ENCODE peak calls at places on chromosomes 6 and 20, in ten cellular contexts. Z is transverse colon, C is GM23338, G is Panc1, U is GM12891, O is spleen, J is GM12878, K is SK-N-SH, S is HL-60, P is sigmoid colon. E is an unnamed sample.

GRCh38 chr6:163627274-163628062 is 212.9 kb downstream of the QKI start:
- DNase-seq in Z (no peak), C (no peak), G (no peak), U (no peak), O (no peak), J (no peak), K (no peak), S (no peak), P (no peak), E (no peak)

GRCh38 chr6:112331306-112331705 is 15.8 kb upstream of the RFPL4B start:
- DNase-seq in Z (no peak), C (no peak), G (no peak), U (no peak), O (no peak), J (no peak), K (no peak), S (no peak), P (no peak), E (peak; percentile 82)

GRCh38 chr6:89483111-89483720 is 50.3 kb downstream of the ANKRD6 start:
- DNase-seq in Z (no peak), C (peak; percentile 88), G (no peak), U (no peak), O (no peak), J (no peak), K (no peak), S (no peak), P (no peak), E (no peak)

GRCh38 chr6:169098136-169098535 is 155.5 kb downstream of the THBS2 start:
- DNase-seq in Z (no peak), C (no peak), G (no peak), U (no peak), O (no peak), J (no peak), K (no peak), S (no peak), P (no peak), E (no peak)

GRCh38 chr6:37547564-37548061 is 47.9 kb upstream of the CCDC167 start:
- DNase-seq in Z (no peak), C (no peak), G (no peak), U (no peak), O (no peak), J (no peak), K (peak; percentile 45), S (no peak), P (no peak), E (no peak)

GRCh38 chr20:45999908-46000570 is 8.7 kb upstream of the MMP9 start:
- DNase-seq in Z (no peak), C (no peak), G (no peak), U (no peak), O (no peak), J (no peak), K (no peak), S (no peak), P (peak; percentile 58), E (no peak)

GRCh38 chr6:81985191-81985590 is 232.7 kb upstream of the TENT5A start:
- DNase-seq in Z (no peak), C (no peak), G (no peak), U (no peak), O (no peak), J (no peak), K (no peak), S (no peak), P (no peak), E (no peak)

GRCh38 chr6:161228911-161229591 is 44.8 kb downstream of the AGPAT4 start:
- DNase-seq in Z (no peak), C (no peak), G (no peak), U (no peak), O (no peak), J (no peak), K (no peak), S (no peak), P (no peak), E (no peak)

GRCh38 chr20:1775117-1775516 is 117.5 kb upstream of the SIRPG start:
- DNase-seq in Z (no peak), C (no peak), G (no peak), U (no peak), O (no peak), J (no peak), K (no peak), S (no peak), P (no peak), E (no peak)

GRCh38 chr20:40489886-40490285 is 199.2 kb downstream of the MAFB start:
- DNase-seq in Z (no peak), C (no peak), G (no peak), U (no peak), O (no peak), J (no peak), K (no peak), S (no peak), P (no peak), E (no peak)

GRCh38 chr20:40493551-40493950 is 195.5 kb downstream of the MAFB start:
- DNase-seq in Z (no peak), C (no peak), G (no peak), U (no peak), O (no peak), J (no peak), K (no peak), S (no peak), P (no peak), E (no peak)

GRCh38 chr20:40493071-40493470 is 196.0 kb downstream of the MAFB start:
- DNase-seq in Z (peak; percentile 15), C (no peak), G (no peak), U (no peak), O (no peak), J (no peak), K (no peak), S (no peak), P (peak; percentile 82), E (no peak)

GRCh38 chr20:40497781-40498691 is 191.0 kb downstream of the MAFB start:
- DNase-seq in Z (peak; percentile 10), C (no peak), G (no peak), U (no peak), O (peak; percentile 87), J (peak; percentile 7), K (no peak), S (peak; percentile 96), P (peak; percentile 81), E (no peak)

DNA sequence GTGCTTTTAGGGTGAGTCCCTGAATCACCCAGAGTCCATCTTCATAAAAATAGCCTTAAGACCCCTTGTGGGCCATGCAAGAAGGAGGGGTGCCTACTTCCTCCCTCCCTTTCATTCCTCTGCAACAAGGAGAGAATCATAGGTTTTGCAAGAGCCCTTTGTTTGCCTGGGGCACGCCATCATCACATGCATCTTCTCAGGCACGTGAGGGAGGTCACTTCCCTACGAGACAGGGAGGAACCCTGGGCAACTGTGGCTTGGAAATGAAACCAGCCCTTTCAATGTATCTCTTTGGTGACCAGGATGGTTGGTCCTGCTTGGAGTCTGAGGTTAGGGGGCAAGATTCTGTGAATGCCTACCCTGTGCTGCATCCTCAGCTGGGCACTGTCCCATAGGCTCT is 194.8 kb downstream of the MAFB start:
- DNase-seq in Z (peak; percentile 30), C (no peak), G (no peak), U (no peak), O (peak; percentile 84), J (no peak), K (no peak), S (peak; percentile 58), P (peak; percentile 75), E (no peak)
- TF ChIP-seq POLR2AphosphoS5 in Z (no peak), C (no peak), G (no peak), U (no peak), O (no peak), J (no peak), K (no peak), S (peak; percentile 44), P (peak; percentile 44), E (no peak)

GRCh38 chr20:12237772-12238171 is 320.1 kb downstream of the BTBD3 start:
- DNase-seq in Z (no peak), C (no peak), G (no peak), U (no peak), O (no peak), J (no peak), K (no peak), S (no peak), P (peak; percentile 64), E (no peak)

GRCh38 chr20:12243327-12243726 is 325.6 kb downstream of the BTBD3 start:
- DNase-seq in Z (no peak), C (no peak), G (no peak), U (no peak), O (no peak), J (no peak), K (no peak), S (peak; percentile 55), P (no peak), E (no peak)

DNA sequence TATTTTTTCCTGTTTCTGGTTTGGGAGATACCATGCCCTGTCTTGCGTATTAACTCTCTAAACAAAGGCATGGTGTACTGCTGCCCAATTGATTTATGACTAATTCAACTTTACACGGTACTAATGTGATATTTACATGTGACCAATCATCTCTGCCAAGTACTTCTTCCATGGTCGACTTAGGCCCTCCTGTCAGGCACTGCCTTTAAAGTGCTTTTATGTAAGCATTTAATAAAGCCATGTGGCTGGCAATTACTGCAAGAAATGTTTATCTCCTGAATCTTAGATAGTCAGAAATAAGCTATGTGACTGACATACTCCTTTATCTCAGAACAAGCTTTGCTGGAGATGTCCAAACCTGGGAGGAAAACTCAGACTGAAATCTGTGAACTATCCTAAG is 323.4 kb downstream of the BTBD3 start:
- DNase-seq in Z (no peak), C (no peak), G (no peak), U (no peak), O (no peak), J (no peak), K (no peak), S (no peak), P (no peak), E (no peak)
- TF ChIP-seq POLR2AphosphoS5 in Z (no peak), C (no peak), G (no peak), U (no peak), O (no peak), J (no peak), K (no peak), S (no peak), P (no peak), E (no peak)

GRCh38 chr20:17614176-17614811 is 44.4 kb downstream of the DSTN start:
- DNase-seq in Z (peak; percentile 78), C (peak; percentile 29), G (no peak), U (no peak), O (peak; percentile 77), J (no peak), K (peak; percentile 14), S (no peak), P (peak; percentile 97), E (peak; percentile 8)
- TF ChIP-seq POLR2AphosphoS5 in Z (no peak), C (no peak), G (peak; percentile 26), U (no peak), O (peak; percentile 45), J (no peak), K (no peak), S (no peak), P (peak; percentile 72), E (no peak)

GRCh38 chr6:46993846-46994245 is 48.3 kb downstream of the ADGRF1 start:
- DNase-seq in Z (no peak), C (no peak), G (peak; percentile 50), U (no peak), O (no peak), J (no peak), K (no peak), S (no peak), P (no peak), E (no peak)
- TF ChIP-seq POLR2AphosphoS5 in Z (no peak), C (no peak), G (no peak), U (no peak), O (no peak), J (no peak), K (no peak), S (no peak), P (no peak), E (no peak)

E was measured in SK-N-MC.